ENCODE peak calls at places on chromosomes 7 and 10, in nine cellular contexts. One of them, this sample, is unnamed.

GRCh38 chr10:80191589-80192270 is 13.6 kb downstream of the ANXA11 start:
- DNase-seq in AG09309: no peak
- DNase-seq in pancreas: peak; percentile 91
- DNase-seq in GM23338: no peak
- DNase-seq in CD8-positive, alpha-beta memory T cell: no peak
- DNase-seq in PC-9: peak; percentile 79
- DNase-seq in SJCRH30: no peak
- DNase-seq in hepatocyte: no peak
- DNase-seq in cardiac muscle cell: no peak
- DNase-seq in this sample: no peak

GRCh38 chr10:123808873-123809272 is 82.7 kb downstream of the CPXM2 start:
- DNase-seq in AG09309: peak; percentile 82
- DNase-seq in pancreas: no peak
- DNase-seq in GM23338: no peak
- DNase-seq in CD8-positive, alpha-beta memory T cell: no peak
- DNase-seq in PC-9: no peak
- DNase-seq in SJCRH30: no peak
- DNase-seq in hepatocyte: no peak
- DNase-seq in cardiac muscle cell: no peak
- DNase-seq in this sample: no peak

GRCh38 chr7:52764502-52765169 is 270.8 kb upstream of the POM121L12 start:
- DNase-seq in AG09309: no peak
- DNase-seq in pancreas: no peak
- DNase-seq in GM23338: no peak
- DNase-seq in CD8-positive, alpha-beta memory T cell: no peak
- DNase-seq in PC-9: no peak
- DNase-seq in SJCRH30: no peak
- DNase-seq in hepatocyte: no peak
- DNase-seq in cardiac muscle cell: no peak
- DNase-seq in this sample: no peak

GRCh38 chr7:130189281-130189782 is 15.9 kb downstream of the TMEM209 start:
- DNase-seq in AG09309: peak; percentile 32
- DNase-seq in pancreas: no peak
- DNase-seq in GM23338: no peak
- DNase-seq in CD8-positive, alpha-beta memory T cell: no peak
- DNase-seq in PC-9: no peak
- DNase-seq in SJCRH30: no peak
- DNase-seq in hepatocyte: no peak
- DNase-seq in cardiac muscle cell: no peak
- DNase-seq in this sample: no peak

GRCh38 chr7:74269757-74270277 is 15.6 kb upstream of the RFC2 start:
- DNase-seq in AG09309: no peak
- DNase-seq in pancreas: peak; percentile 69
- DNase-seq in GM23338: peak; percentile 98
- DNase-seq in CD8-positive, alpha-beta memory T cell: peak; percentile 55
- DNase-seq in PC-9: peak; percentile 66
- DNase-seq in SJCRH30: peak; percentile 95
- DNase-seq in hepatocyte: peak; percentile 72
- DNase-seq in cardiac muscle cell: peak; percentile 68
- DNase-seq in this sample: peak; percentile 59

GRCh38 chr7:45082031-45082830 is 6.5 kb downstream of the NACAD start:
- DNase-seq in AG09309: no peak
- DNase-seq in pancreas: no peak
- DNase-seq in GM23338: no peak
- DNase-seq in CD8-positive, alpha-beta memory T cell: no peak
- DNase-seq in PC-9: no peak
- DNase-seq in SJCRH30: no peak
- DNase-seq in hepatocyte: no peak
- DNase-seq in cardiac muscle cell: no peak
- DNase-seq in this sample: peak; percentile 51

GRCh38 chr10:110340821-110341220 is 36.1 kb upstream of the SMNDC1 start:
- DNase-seq in AG09309: no peak
- DNase-seq in pancreas: no peak
- DNase-seq in GM23338: no peak
- DNase-seq in CD8-positive, alpha-beta memory T cell: no peak
- DNase-seq in PC-9: no peak
- DNase-seq in SJCRH30: no peak
- DNase-seq in hepatocyte: no peak
- DNase-seq in cardiac muscle cell: no peak
- DNase-seq in this sample: no peak

GRCh38 chr7:157545681-157546060 is 208.9 kb downstream of the DNAJB6 start:
- DNase-seq in AG09309: no peak
- DNase-seq in pancreas: no peak
- DNase-seq in GM23338: no peak
- DNase-seq in CD8-positive, alpha-beta memory T cell: no peak
- DNase-seq in PC-9: no peak
- DNase-seq in SJCRH30: no peak
- DNase-seq in hepatocyte: no peak
- DNase-seq in cardiac muscle cell: no peak
- DNase-seq in this sample: no peak

GRCh38 chr10:130337696-130338587 is 201.8 kb downstream of the GLRX3 start:
- DNase-seq in AG09309: no peak
- DNase-seq in pancreas: no peak
- DNase-seq in GM23338: no peak
- DNase-seq in CD8-positive, alpha-beta memory T cell: no peak
- DNase-seq in PC-9: no peak
- DNase-seq in SJCRH30: no peak
- DNase-seq in hepatocyte: no peak
- DNase-seq in cardiac muscle cell: no peak
- DNase-seq in this sample: no peak

GRCh38 chr10:98033515-98033914 is 3.1 kb upstream of the CRTAC1 start:
- DNase-seq in AG09309: no peak
- DNase-seq in pancreas: no peak
- DNase-seq in GM23338: no peak
- DNase-seq in CD8-positive, alpha-beta memory T cell: no peak
- DNase-seq in PC-9: no peak
- DNase-seq in SJCRH30: no peak
- DNase-seq in hepatocyte: no peak
- DNase-seq in cardiac muscle cell: no peak
- DNase-seq in this sample: no peak

GRCh38 chr7:104207348-104207730 is 474 bp downstream of the ORC5 start:
- DNase-seq in AG09309: no peak
- DNase-seq in pancreas: no peak
- DNase-seq in GM23338: peak; percentile 4
- DNase-seq in CD8-positive, alpha-beta memory T cell: peak; percentile 25
- DNase-seq in PC-9: no peak
- DNase-seq in SJCRH30: no peak
- DNase-seq in hepatocyte: no peak
- DNase-seq in cardiac muscle cell: peak; percentile 12
- DNase-seq in this sample: no peak

GRCh38 chr10:126731613-126731995 is 61.1 kb upstream of the C10orf90 start:
- DNase-seq in AG09309: peak; percentile 17
- DNase-seq in pancreas: no peak
- DNase-seq in GM23338: no peak
- DNase-seq in CD8-positive, alpha-beta memory T cell: no peak
- DNase-seq in PC-9: no peak
- DNase-seq in SJCRH30: no peak
- DNase-seq in hepatocyte: no peak
- DNase-seq in cardiac muscle cell: no peak
- DNase-seq in this sample: no peak

GRCh38 chr7:36625247-36625646 is 99.0 kb downstream of the AOAH start:
- DNase-seq in AG09309: no peak
- DNase-seq in pancreas: no peak
- DNase-seq in GM23338: no peak
- DNase-seq in CD8-positive, alpha-beta memory T cell: no peak
- DNase-seq in PC-9: no peak
- DNase-seq in SJCRH30: peak; percentile 95
- DNase-seq in hepatocyte: no peak
- DNase-seq in cardiac muscle cell: no peak
- DNase-seq in this sample: no peak

GRCh38 chr10:43140414-43140813 is 2.2 kb downstream of the CSGALNACT2 start:
- DNase-seq in AG09309: peak; percentile 77
- DNase-seq in pancreas: no peak
- DNase-seq in GM23338: no peak
- DNase-seq in CD8-positive, alpha-beta memory T cell: peak; percentile 50
- DNase-seq in PC-9: no peak
- DNase-seq in SJCRH30: no peak
- DNase-seq in hepatocyte: no peak
- DNase-seq in cardiac muscle cell: no peak
- DNase-seq in this sample: no peak

GRCh38 chr7:13069832-13070231 is 382.4 kb downstream of the ARL4A start:
- DNase-seq in AG09309: no peak
- DNase-seq in pancreas: no peak
- DNase-seq in GM23338: no peak
- DNase-seq in CD8-positive, alpha-beta memory T cell: no peak
- DNase-seq in PC-9: no peak
- DNase-seq in SJCRH30: peak; percentile 27
- DNase-seq in hepatocyte: no peak
- DNase-seq in cardiac muscle cell: no peak
- DNase-seq in this sample: no peak

GRCh38 chr7:44959956-44960640 is 18.7 kb downstream of the MYO1G start:
- DNase-seq in AG09309: no peak
- DNase-seq in pancreas: no peak
- DNase-seq in GM23338: no peak
- DNase-seq in CD8-positive, alpha-beta memory T cell: no peak
- DNase-seq in PC-9: no peak
- DNase-seq in SJCRH30: no peak
- DNase-seq in hepatocyte: no peak
- DNase-seq in cardiac muscle cell: no peak
- DNase-seq in this sample: no peak

GRCh38 chr7:74302745-74303221 is 13.6 kb downstream of the CLIP2 start:
- DNase-seq in AG09309: no peak
- DNase-seq in pancreas: no peak
- DNase-seq in GM23338: no peak
- DNase-seq in CD8-positive, alpha-beta memory T cell: no peak
- DNase-seq in PC-9: peak; percentile 71
- DNase-seq in SJCRH30: peak; percentile 98
- DNase-seq in hepatocyte: no peak
- DNase-seq in cardiac muscle cell: no peak
- DNase-seq in this sample: no peak

GRCh38 chr7:128204455-128204854 is 36.6 kb upstream of the LEP start:
- DNase-seq in AG09309: no peak
- DNase-seq in pancreas: no peak
- DNase-seq in GM23338: no peak
- DNase-seq in CD8-positive, alpha-beta memory T cell: no peak
- DNase-seq in PC-9: no peak
- DNase-seq in SJCRH30: no peak
- DNase-seq in hepatocyte: no peak
- DNase-seq in cardiac muscle cell: no peak
- DNase-seq in this sample: no peak

GRCh38 chr10:31322647-31323046 is 3.6 kb downstream of the ZEB1 start:
- DNase-seq in AG09309: no peak
- DNase-seq in pancreas: no peak
- DNase-seq in GM23338: no peak
- DNase-seq in CD8-positive, alpha-beta memory T cell: no peak
- DNase-seq in PC-9: no peak
- DNase-seq in SJCRH30: peak; percentile 45
- DNase-seq in hepatocyte: no peak
- DNase-seq in cardiac muscle cell: no peak
- DNase-seq in this sample: no peak

GRCh38 chr7:136870799-136871487 is 2.5 kb downstream of the CHRM2 start:
- DNase-seq in AG09309: no peak
- DNase-seq in pancreas: no peak
- DNase-seq in GM23338: peak; percentile 51
- DNase-seq in CD8-positive, alpha-beta memory T cell: no peak
- DNase-seq in PC-9: no peak
- DNase-seq in SJCRH30: no peak
- DNase-seq in hepatocyte: peak; percentile 12
- DNase-seq in cardiac muscle cell: peak; percentile 64
- DNase-seq in this sample: peak; percentile 7
- H3K4me3 ChIP-seq in AG09309: peak overlapping the region; percentile 78
- H3K4me3 ChIP-seq in pancreas: no peak overlapping the region
- H3K4me3 ChIP-seq in GM23338: peak overlapping the region; percentile 76
- H3K4me3 ChIP-seq in CD8-positive, alpha-beta memory T cell: no peak overlapping the region
- H3K4me3 ChIP-seq in PC-9: no peak overlapping the region
- H3K4me3 ChIP-seq in SJCRH30: no peak overlapping the region
- H3K4me3 ChIP-seq in hepatocyte: peak overlapping the region; percentile 21
- H3K4me3 ChIP-seq in cardiac muscle cell: peak overlapping the region; percentile 81
- H3K4me3 ChIP-seq in this sample: peak overlapping the region; percentile 24

DNA sequence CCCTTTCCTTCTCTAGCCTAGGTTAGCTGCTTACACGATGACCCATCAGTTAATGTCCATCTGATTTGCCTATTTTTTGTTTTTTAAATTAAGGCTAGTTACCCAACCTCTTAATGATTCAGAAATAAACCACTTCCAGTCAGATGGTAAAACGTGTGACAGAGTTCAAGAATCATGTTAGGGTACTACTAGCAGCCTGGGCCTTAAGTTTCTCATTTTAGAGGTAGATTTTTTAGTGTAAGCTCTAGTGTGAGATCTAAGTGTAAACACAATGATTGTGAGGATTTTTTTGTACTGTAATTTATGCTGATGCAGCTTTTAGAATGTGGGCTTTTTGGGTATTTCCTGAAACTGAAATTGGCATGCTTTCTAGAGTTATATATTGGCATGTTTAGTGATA is 130.0 kb downstream of the CDK14 start:
- DNase-seq in AG09309: no peak
- DNase-seq in pancreas: no peak
- DNase-seq in GM23338: no peak
- DNase-seq in CD8-positive, alpha-beta memory T cell: no peak
- DNase-seq in PC-9: no peak
- DNase-seq in SJCRH30: no peak
- DNase-seq in hepatocyte: no peak
- DNase-seq in cardiac muscle cell: no peak
- DNase-seq in this sample: no peak
- H3K4me3 ChIP-seq in AG09309: no peak overlapping the region
- H3K4me3 ChIP-seq in pancreas: no peak overlapping the region
- H3K4me3 ChIP-seq in GM23338: no peak overlapping the region
- H3K4me3 ChIP-seq in CD8-positive, alpha-beta memory T cell: no peak overlapping the region
- H3K4me3 ChIP-seq in PC-9: no peak overlapping the region
- H3K4me3 ChIP-seq in SJCRH30: no peak overlapping the region
- H3K4me3 ChIP-seq in hepatocyte: no peak overlapping the region
- H3K4me3 ChIP-seq in cardiac muscle cell: no peak overlapping the region
- H3K4me3 ChIP-seq in this sample: no peak overlapping the region

GRCh38 chr7:140698477-140698876 is 2.0 kb downstream of the NDUFB2 start:
- DNase-seq in AG09309: no peak
- DNase-seq in pancreas: no peak
- DNase-seq in GM23338: no peak
- DNase-seq in CD8-positive, alpha-beta memory T cell: no peak
- DNase-seq in PC-9: no peak
- DNase-seq in SJCRH30: no peak
- DNase-seq in hepatocyte: no peak
- DNase-seq in cardiac muscle cell: no peak
- DNase-seq in this sample: peak; percentile 48
- H3K4me3 ChIP-seq in AG09309: no peak overlapping the region
- H3K4me3 ChIP-seq in pancreas: no peak overlapping the region
- H3K4me3 ChIP-seq in GM23338: no peak overlapping the region
- H3K4me3 ChIP-seq in CD8-positive, alpha-beta memory T cell: peak overlapping the region; percentile 93
- H3K4me3 ChIP-seq in PC-9: no peak overlapping the region
- H3K4me3 ChIP-seq in SJCRH30: no peak overlapping the region
- H3K4me3 ChIP-seq in hepatocyte: no peak overlapping the region
- H3K4me3 ChIP-seq in cardiac muscle cell: no peak overlapping the region
- H3K4me3 ChIP-seq in this sample: no peak overlapping the region

DNA sequence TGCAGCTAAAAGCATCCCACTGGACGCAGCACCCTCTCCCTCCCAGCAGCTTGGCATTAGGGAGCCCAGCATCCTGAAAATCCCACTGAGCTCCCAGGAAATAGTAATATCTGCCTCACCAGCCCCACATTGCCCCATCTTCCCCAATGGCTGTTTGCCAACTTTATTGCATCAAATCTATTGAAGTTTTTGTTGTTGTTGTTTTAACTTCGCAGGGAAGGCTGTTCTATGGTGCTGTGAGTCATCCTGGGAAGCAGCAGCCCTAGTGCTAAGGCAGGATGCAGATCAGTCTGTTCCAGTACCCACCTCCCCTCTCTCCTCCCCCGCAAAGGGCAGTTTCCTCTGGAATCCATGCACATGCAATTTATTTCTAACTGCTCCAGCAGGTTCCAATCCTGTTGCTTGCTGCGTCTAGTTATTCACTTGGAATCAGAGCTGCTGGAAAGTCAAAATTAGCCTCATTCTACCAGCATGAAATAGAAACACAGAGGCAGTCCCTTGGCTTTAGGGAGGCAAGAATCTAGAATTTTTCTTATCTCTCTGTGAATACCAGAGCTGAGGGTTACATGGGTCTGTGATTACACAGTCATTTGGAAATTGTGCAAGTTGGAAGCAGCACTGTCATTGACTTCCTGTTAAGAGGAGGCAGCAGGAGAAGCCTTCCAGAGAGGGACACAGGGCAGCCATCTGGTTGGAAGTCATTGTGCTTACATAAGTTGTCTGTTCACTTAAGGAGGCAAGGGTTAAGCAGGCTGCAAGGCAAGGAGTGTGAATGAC is 115.9 kb upstream of the CACUL1 start:
- DNase-seq in AG09309: peak; percentile 13
- DNase-seq in pancreas: peak; percentile 16
- DNase-seq in GM23338: peak; percentile 38
- DNase-seq in CD8-positive, alpha-beta memory T cell: no peak
- DNase-seq in PC-9: peak; percentile 60
- DNase-seq in SJCRH30: peak; percentile 29
- DNase-seq in hepatocyte: peak; percentile 78
- DNase-seq in cardiac muscle cell: peak; percentile 44
- DNase-seq in this sample: peak; percentile 20
- H3K4me3 ChIP-seq in AG09309: no peak overlapping the region
- H3K4me3 ChIP-seq in pancreas: no peak overlapping the region
- H3K4me3 ChIP-seq in GM23338: no peak overlapping the region
- H3K4me3 ChIP-seq in CD8-positive, alpha-beta memory T cell: no peak overlapping the region
- H3K4me3 ChIP-seq in PC-9: no peak overlapping the region
- H3K4me3 ChIP-seq in SJCRH30: no peak overlapping the region
- H3K4me3 ChIP-seq in hepatocyte: no peak overlapping the region
- H3K4me3 ChIP-seq in cardiac muscle cell: no peak overlapping the region
- H3K4me3 ChIP-seq in this sample: no peak overlapping the region

This sample was measured in ovary.